ENCODE peak calls at places on chromosomes 12 and 14, in seven cellular contexts. I is IMR-90, E is HCT116, M is PC-3, K is GM23338, H is neuronal stem cell, C is A549. S is an unnamed sample.

GRCh38 chr12:22046968-22047390 is 961 bp downstream of the CMAS start:
- DNase-seq in I (peak), E (no peak), M (peak), K (no peak), H (no peak), C (no peak), S (no peak)

GRCh38 chr12:67484788-67485480 is 163.6 kb upstream of the DYRK2 start:
- DNase-seq in I (no peak), E (no peak), M (peak), K (no peak), H (no peak), C (no peak), S (no peak)

GRCh38 chr14:36955376-36955775 is 217.0 kb downstream of the SLC25A21 start:
- DNase-seq in I (peak), E (no peak), M (peak), K (no peak), H (no peak), C (no peak), S (no peak)

GRCh38 chr12:130649646-130650045 is 66.5 kb downstream of the RIMBP2 start:
- DNase-seq in I (no peak), E (no peak), M (no peak), K (no peak), H (no peak), C (no peak), S (no peak)

GRCh38 chr14:48936352-48936751 is 649.8 kb downstream of the RPS29 start:
- DNase-seq in I (peak), E (no peak), M (peak), K (no peak), H (peak), C (no peak), S (peak)

GRCh38 chr12:109510196-109510595 is 32.8 kb downstream of the UBE3B start:
- DNase-seq in I (no peak), E (no peak), M (no peak), K (no peak), H (no peak), C (no peak), S (no peak)

GRCh38 chr12:98399532-98399931 is 115.9 kb upstream of the TMPO start:
- DNase-seq in I (peak), E (peak), M (peak), K (peak), H (no peak), C (peak), S (peak)

GRCh38 chr12:121287267-121287954 is 9.1 kb downstream of the CAMKK2 start:
- DNase-seq in I (peak), E (no peak), M (no peak), K (no peak), H (no peak), C (no peak), S (no peak)

GRCh38 chr14:99425272-99425681 is 55.4 kb downstream of the SETD3 start:
- DNase-seq in I (no peak), E (no peak), M (no peak), K (no peak), H (no peak), C (no peak), S (no peak)

GRCh38 chr14:93977790-93978581 is 1.6 kb upstream of the ASB2 start:
- DNase-seq in I (no peak), E (no peak), M (no peak), K (no peak), H (no peak), C (no peak), S (no peak)

GRCh38 chr14:61582815-61583214 is 112.5 kb upstream of the HIF1A start:
- DNase-seq in I (no peak), E (no peak), M (no peak), K (no peak), H (no peak), C (no peak), S (no peak)

GRCh38 chr12:107356266-107356936 is 263.1 kb upstream of the CRY1 start:
- DNase-seq in I (peak), E (no peak), M (peak), K (no peak), H (no peak), C (no peak), S (peak)

GRCh38 chr14:104117341-104118005 is 20.9 kb upstream of the KIF26A start:
- DNase-seq in I (no peak), E (no peak), M (no peak), K (no peak), H (no peak), C (no peak), S (no peak)

GRCh38 chr12:90152897-90153624 is 444.4 kb upstream of the ATP2B1 start:
- DNase-seq in I (no peak), E (no peak), M (peak), K (no peak), H (no peak), C (no peak), S (peak)

GRCh38 chr12:66916189-66916588 is 237.3 kb upstream of the GRIP1 start:
- DNase-seq in I (no peak), E (no peak), M (no peak), K (no peak), H (no peak), C (no peak), S (no peak)

GRCh38 chr12:113271466-113271852 is 50.2 kb downstream of the TPCN1 start:
- DNase-seq in I (no peak), E (no peak), M (no peak), K (no peak), H (no peak), C (no peak), S (no peak)

GRCh38 chr12:94621662-94622359 is 28.5 kb downstream of the TMCC3 start:
- DNase-seq in I (peak), E (no peak), M (peak), K (no peak), H (no peak), C (no peak), S (peak)

GRCh38 chr12:92533280-92533890 is 169.4 kb upstream of the PLEKHG7 start:
- DNase-seq in I (no peak), E (no peak), M (no peak), K (no peak), H (no peak), C (no peak), S (no peak)

GRCh38 chr14:59566725-59567124 is 9.9 kb downstream of the CCDC175 start:
- DNase-seq in I (no peak), E (no peak), M (peak), K (no peak), H (no peak), C (no peak), S (no peak)

GRCh38 chr14:101444116-101444515 is 117.2 kb upstream of the DIO3 start:
- DNase-seq in I (peak), E (no peak), M (peak), K (no peak), H (no peak), C (peak), S (no peak)

GRCh38 chr12:104573-105081 is 38.1 kb downstream of the IQSEC3 start:
- DNase-seq in I (no peak), E (no peak), M (no peak), K (peak), H (no peak), C (no peak), S (peak)

GRCh38 chr12:104886418-104887401 is 71.4 kb downstream of the SLC41A2 start:
- DNase-seq in I (peak), E (peak), M (peak), K (no peak), H (no peak), C (no peak), S (peak)

GRCh38 chr14:94717808-94718207 is 52.1 kb downstream of the GSC start:
- DNase-seq in I (no peak), E (no peak), M (no peak), K (no peak), H (no peak), C (no peak), S (no peak)

GRCh38 chr12:99450231-99450630 is 197.3 kb upstream of the GARIN6 start:
- DNase-seq in I (no peak), E (no peak), M (no peak), K (no peak), H (no peak), C (no peak), S (no peak)

GRCh38 chr14:36659010-36659821 is 2.4 kb upstream of the PAX9 start:
- DNase-seq in I (no peak), E (no peak), M (peak), K (no peak), H (no peak), C (no peak), S (no peak)

GRCh38 chr12:20810487-20810886 is at the start of gene SLCO1B3:
- DNase-seq in I (no peak), E (no peak), M (peak), K (no peak), H (no peak), C (no peak), S (no peak)

GRCh38 chr14:72559227-72559626 is 334.7 kb downstream of the DPF3 start:
- DNase-seq in I (no peak), E (no peak), M (peak), K (no peak), H (no peak), C (no peak), S (no peak)

GRCh38 chr14:55711171-55711811 is 131.3 kb downstream of the KTN1 start:
- DNase-seq in I (peak), E (no peak), M (peak), K (no peak), H (no peak), C (no peak), S (no peak)

GRCh38 chr14:31560759-31561154 is 447 bp upstream of the NUBPL start:
- DNase-seq in I (no peak), E (peak), M (no peak), K (peak), H (no peak), C (no peak), S (no peak)

GRCh38 chr14:69819607-69820006 is 22.6 kb upstream of the SLC10A1 start:
- DNase-seq in I (no peak), E (no peak), M (no peak), K (no peak), H (no peak), C (no peak), S (no peak)

GRCh38 chr12:5257763-5258475 is 174.0 kb upstream of the NTF3 start:
- DNase-seq in I (no peak), E (no peak), M (no peak), K (no peak), H (no peak), C (no peak), S (no peak)

GRCh38 chr12:107349008-107349747 is 255.8 kb upstream of the CRY1 start:
- DNase-seq in I (peak), E (peak), M (peak), K (peak), H (no peak), C (peak), S (peak)

GRCh38 chr12:8572507-8572906 is 31.8 kb upstream of the CLEC4E start:
- DNase-seq in I (no peak), E (no peak), M (no peak), K (no peak), H (no peak), C (no peak), S (no peak)

GRCh38 chr14:36508418-36509051 is 11.5 kb downstream of the NKX2-1 start:
- DNase-seq in I (no peak), E (no peak), M (no peak), K (peak), H (no peak), C (no peak), S (no peak)

GRCh38 chr14:100297320-100298300 is 8.6 kb downstream of the SLC25A29 start:
- DNase-seq in I (peak), E (no peak), M (no peak), K (no peak), H (no peak), C (no peak), S (peak)

GRCh38 chr12:3685813-3686212 is 67.1 kb downstream of the CRACR2A start:
- DNase-seq in I (no peak), E (no peak), M (no peak), K (no peak), H (no peak), C (no peak), S (no peak)

GRCh38 chr14:69637503-69638030 is 26.2 kb downstream of the SUSD6 start:
- DNase-seq in I (no peak), E (no peak), M (no peak), K (no peak), H (no peak), C (no peak), S (peak)

GRCh38 chr14:102805941-102806340 is 28.7 kb downstream of the TRAF3 start:
- DNase-seq in I (no peak), E (no peak), M (no peak), K (no peak), H (no peak), C (no peak), S (no peak)

GRCh38 chr12:130715150-130715995 is 726 bp downstream of the RIMBP2 start:
- DNase-seq in I (no peak), E (no peak), M (no peak), K (peak), H (no peak), C (no peak), S (peak)

GRCh38 chr14:34721129-34721528 is 6.7 kb upstream of the CFL2 start:
- DNase-seq in I (no peak), E (no peak), M (no peak), K (no peak), H (no peak), C (no peak), S (no peak)

GRCh38 chr14:34723867-34724266 is 9.5 kb upstream of the CFL2 start:
- DNase-seq in I (no peak), E (no peak), M (no peak), K (no peak), H (no peak), C (no peak), S (no peak)

GRCh38 chr14:34718750-34719304 is 4.4 kb upstream of the CFL2 start:
- DNase-seq in I (peak), E (no peak), M (no peak), K (no peak), H (no peak), C (no peak), S (no peak)

DNA sequence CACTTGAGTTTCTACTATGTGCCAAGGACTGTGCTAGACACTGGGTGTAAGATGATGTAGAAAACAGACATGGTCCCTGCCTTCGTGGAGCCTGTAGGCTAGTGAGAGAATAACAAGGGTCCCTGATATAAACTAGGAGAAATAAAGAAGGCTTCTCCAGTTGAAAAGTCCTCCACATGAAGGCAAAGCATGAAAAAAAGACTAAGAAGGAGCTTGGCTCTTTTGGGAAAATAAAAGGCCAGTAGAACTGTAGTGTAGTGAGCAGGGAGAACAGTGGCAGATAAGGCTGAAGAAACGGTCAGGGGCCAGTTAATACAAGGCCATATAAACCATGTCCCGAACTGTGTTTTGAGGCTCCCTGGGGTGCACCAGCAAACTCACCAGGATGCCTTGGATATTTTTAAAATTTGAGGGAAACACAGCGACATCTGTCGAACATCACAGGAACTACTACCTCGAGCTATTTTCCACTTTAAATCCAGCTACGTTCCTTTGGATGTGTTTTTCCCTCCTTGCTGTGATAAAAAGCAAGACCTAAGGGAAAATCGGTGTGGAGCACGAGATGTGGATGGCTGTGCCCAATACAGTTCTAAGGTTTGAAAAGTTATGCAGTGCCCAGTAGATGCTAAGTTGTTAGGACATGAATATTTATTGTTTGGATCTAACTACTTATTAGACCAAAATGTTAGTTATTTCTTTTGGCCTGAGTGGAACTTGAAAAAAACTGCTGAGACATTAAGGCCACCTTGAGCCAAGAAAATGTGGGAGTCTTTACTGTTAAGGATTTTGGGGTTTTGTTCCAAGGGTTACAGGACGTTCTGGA is 8.5 kb upstream of the CFL2 start:
- DNase-seq in I (peak), E (peak), M (peak), K (peak), H (peak), C (peak), S (peak)
- H3K4me2 ChIP-seq in I (peak), E (peak), M (peak), K (peak), H (no peak), C (peak), S (peak)

GRCh38 chr14:106813477-106813823 is 1287.1 kb downstream of the TMEM121 start:
- DNase-seq in I (no peak), E (no peak), M (no peak), K (no peak), H (no peak), C (no peak), S (no peak)
- H3K4me2 ChIP-seq in I (no peak), E (no peak), M (no peak), K (no peak), H (no peak), C (no peak), S (no peak)

DNA sequence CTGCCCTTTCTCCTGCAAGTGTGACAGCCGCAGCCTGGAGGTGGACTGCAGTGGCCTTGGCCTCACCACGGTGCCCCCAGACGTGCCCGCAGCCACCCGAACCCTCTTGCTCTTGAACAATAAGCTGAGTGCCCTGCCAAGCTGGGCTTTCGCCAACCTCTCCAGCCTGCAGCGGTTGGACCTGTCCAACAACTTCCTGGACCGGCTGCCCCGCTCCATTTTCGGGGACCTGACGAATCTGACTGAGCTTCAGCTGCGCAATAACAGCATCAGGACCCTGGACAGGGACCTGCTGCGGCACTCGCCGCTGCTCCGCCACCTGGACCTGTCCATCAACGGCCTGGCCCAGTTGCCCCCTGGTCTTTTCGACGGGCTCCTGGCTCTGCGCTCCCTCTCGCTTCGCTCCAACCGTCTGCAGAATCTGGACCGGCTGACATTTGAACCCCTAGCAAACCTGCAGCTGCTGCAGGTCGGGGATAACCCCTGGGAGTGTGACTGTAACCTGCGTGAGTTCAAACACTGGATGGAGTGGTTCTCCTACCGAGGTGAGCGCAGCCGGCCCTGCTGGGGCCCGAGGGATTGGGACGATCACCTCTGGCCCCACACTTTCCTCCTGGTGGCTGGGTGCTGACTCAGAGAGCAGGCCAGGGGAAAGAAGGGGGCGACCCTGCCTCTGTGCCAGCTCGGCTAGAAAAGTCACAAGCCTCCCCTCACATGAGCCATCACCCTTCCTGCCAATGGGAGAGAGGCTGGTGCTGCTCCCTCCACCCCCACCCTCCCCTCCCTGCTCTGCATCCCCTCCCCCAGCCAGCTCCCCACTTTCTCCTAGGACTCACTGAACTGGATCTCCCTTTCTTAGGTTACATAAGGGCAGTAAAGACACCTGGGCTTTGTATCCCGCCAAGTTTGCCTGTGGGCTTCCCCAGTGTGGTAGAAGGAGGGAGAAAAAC is 10.9 kb downstream of the LRTM2 start:
- DNase-seq in I (peak), E (no peak), M (peak), K (peak), H (peak), C (no peak), S (peak)
- H3K4me2 ChIP-seq in I (no peak), E (no peak), M (no peak), K (peak), H (no peak), C (no peak), S (no peak)

GRCh38 chr14:89891055-89891454 is 63.5 kb downstream of the EFCAB11 start:
- DNase-seq in I (no peak), E (no peak), M (no peak), K (no peak), H (no peak), C (no peak), S (no peak)

GRCh38 chr14:89890589-89890988 is 63.9 kb downstream of the EFCAB11 start:
- DNase-seq in I (no peak), E (no peak), M (no peak), K (no peak), H (no peak), C (no peak), S (no peak)

GRCh38 chr14:89892953-89893352 is 61.6 kb downstream of the EFCAB11 start:
- DNase-seq in I (no peak), E (no peak), M (no peak), K (peak), H (no peak), C (no peak), S (no peak)
- H3K4me2 ChIP-seq in I (no peak), E (no peak), M (no peak), K (no peak), H (no peak), C (no peak), S (no peak)

DNA sequence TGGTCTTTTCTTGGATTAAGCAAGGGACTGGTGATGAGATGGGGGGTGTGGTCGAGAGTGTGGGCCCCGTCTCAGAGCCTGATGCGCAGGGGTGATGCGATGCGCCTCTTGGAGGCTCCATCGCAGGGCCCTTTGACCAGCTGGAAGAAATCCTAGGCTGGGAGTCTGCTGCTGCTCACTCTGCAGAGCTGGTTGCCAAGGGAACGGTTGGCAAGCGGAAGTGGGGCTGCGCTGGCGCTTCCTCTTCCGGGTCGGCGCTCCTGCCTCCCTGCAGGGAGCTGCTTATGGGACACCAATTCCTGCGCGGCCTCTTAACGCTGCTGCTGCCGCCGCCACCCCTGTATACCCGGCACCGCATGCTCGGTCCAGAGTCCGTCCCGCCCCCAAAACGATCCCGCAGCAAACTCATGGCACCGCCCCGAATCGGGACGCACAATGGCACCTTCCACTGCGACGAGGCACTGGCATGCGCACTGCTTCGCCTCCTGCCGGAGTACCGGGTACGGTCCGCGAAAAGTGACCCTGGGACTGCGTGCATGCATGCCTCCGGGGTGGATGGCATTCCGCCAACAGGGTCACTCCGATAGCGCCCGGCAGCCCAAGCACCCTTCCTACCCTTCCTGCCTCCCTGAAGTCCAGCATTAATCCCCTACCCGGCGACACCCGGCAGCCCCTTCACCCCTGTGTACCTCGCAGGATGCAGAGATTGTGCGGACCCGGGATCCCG is at the start of gene MYG1:
- DNase-seq in I (peak), E (peak), M (peak), K (peak), H (peak), C (peak), S (peak)
- H3K4me2 ChIP-seq in I (peak), E (peak), M (peak), K (peak), H (peak), C (peak), S (peak)

GRCh38 chr14:43651185-43651787 is 855.8 kb downstream of the FSCB start:
- DNase-seq in I (no peak), E (no peak), M (no peak), K (no peak), H (no peak), C (no peak), S (peak)
- H3K4me2 ChIP-seq in I (no peak), E (no peak), M (no peak), K (no peak), H (no peak), C (no peak), S (no peak)